ENCODE peak calls at places on chromosome 7, in five cellular contexts. One of them, this sample, is unnamed.
A peak's percentile ranks its signal among the peaks of the same experiment; 100 is the strongest.

GRCh38 chr7:135994466-135995205 is 17.5 kb upstream of the MTPN start:
- DNase-seq in thyroid gland: no peak
- DNase-seq in body of pancreas: no peak
- DNase-seq in K562: peak; percentile 40
- DNase-seq in A549: peak; percentile 9
- DNase-seq in this sample: no peak

GRCh38 chr7:4556868-4557620 is 125.1 kb upstream of the FOXK1 start:
- DNase-seq in thyroid gland: no peak
- DNase-seq in body of pancreas: no peak
- DNase-seq in K562: no peak
- DNase-seq in A549: no peak
- DNase-seq in this sample: no peak

GRCh38 chr7:27677912-27678612 is 15.4 kb upstream of the HIBADH start:
- DNase-seq in thyroid gland: no peak
- DNase-seq in body of pancreas: peak; percentile 22
- DNase-seq in K562: peak; percentile 53
- DNase-seq in A549: peak; percentile 93
- DNase-seq in this sample: peak; percentile 74

GRCh38 chr7:556427-556826 is 36.8 kb upstream of the PDGFA start:
- DNase-seq in thyroid gland: no peak
- DNase-seq in body of pancreas: no peak
- DNase-seq in K562: no peak
- DNase-seq in A549: no peak
- DNase-seq in this sample: no peak

GRCh38 chr7:84412161-84412969 is 217.8 kb upstream of the SEMA3A start:
- DNase-seq in thyroid gland: no peak
- DNase-seq in body of pancreas: no peak
- DNase-seq in K562: no peak
- DNase-seq in A549: peak; percentile 89
- DNase-seq in this sample: peak; percentile 5

GRCh38 chr7:125547505-125547904 is 617.9 kb upstream of the POT1 start:
- DNase-seq in thyroid gland: no peak
- DNase-seq in body of pancreas: no peak
- DNase-seq in K562: no peak
- DNase-seq in A549: no peak
- DNase-seq in this sample: no peak

GRCh38 chr7:517848-518629 is 1.6 kb downstream of the PDGFA start:
- DNase-seq in thyroid gland: peak; percentile 57
- DNase-seq in body of pancreas: peak; percentile 75
- DNase-seq in K562: no peak
- DNase-seq in A549: peak; percentile 70
- DNase-seq in this sample: peak; percentile 84

GRCh38 chr7:27375958-27376357 is 133.4 kb downstream of the EVX1 start:
- DNase-seq in thyroid gland: peak; percentile 5
- DNase-seq in body of pancreas: no peak
- DNase-seq in K562: no peak
- DNase-seq in A549: no peak
- DNase-seq in this sample: no peak

GRCh38 chr7:139747662-139748372 is 30.0 kb downstream of the HIPK2 start:
- DNase-seq in thyroid gland: no peak
- DNase-seq in body of pancreas: no peak
- DNase-seq in K562: no peak
- DNase-seq in A549: no peak
- DNase-seq in this sample: no peak

GRCh38 chr7:151732292-151732691 is 144.6 kb downstream of the PRKAG2 start:
- DNase-seq in thyroid gland: no peak
- DNase-seq in body of pancreas: no peak
- DNase-seq in K562: no peak
- DNase-seq in A549: no peak
- DNase-seq in this sample: no peak

GRCh38 chr7:110724811-110725210 is 366.1 kb upstream of the LRRN3 start:
- DNase-seq in thyroid gland: no peak
- DNase-seq in body of pancreas: no peak
- DNase-seq in K562: no peak
- DNase-seq in A549: no peak
- DNase-seq in this sample: no peak

GRCh38 chr7:91193141-91193540 is 71.1 kb upstream of the FZD1 start:
- DNase-seq in thyroid gland: no peak
- DNase-seq in body of pancreas: no peak
- DNase-seq in K562: no peak
- DNase-seq in A549: no peak
- DNase-seq in this sample: no peak

GRCh38 chr7:128164955-128165670 is 76.0 kb upstream of the LEP start:
- DNase-seq in thyroid gland: no peak
- DNase-seq in body of pancreas: no peak
- DNase-seq in K562: no peak
- DNase-seq in A549: no peak
- DNase-seq in this sample: no peak

GRCh38 chr7:1060315-1061080 is 16.2 kb downstream of the GPR146 start:
- DNase-seq in thyroid gland: peak; percentile 91
- DNase-seq in body of pancreas: peak; percentile 76
- DNase-seq in K562: no peak
- DNase-seq in A549: no peak
- DNase-seq in this sample: no peak

GRCh38 chr7:81062747-81063146 is 143.9 kb upstream of the SEMA3C start:
- DNase-seq in thyroid gland: no peak
- DNase-seq in body of pancreas: peak; percentile 24
- DNase-seq in K562: no peak
- DNase-seq in A549: no peak
- DNase-seq in this sample: no peak

GRCh38 chr7:749121-749520 is 22.0 kb upstream of the PRKAR1B start:
- DNase-seq in thyroid gland: peak; percentile 78
- DNase-seq in body of pancreas: no peak
- DNase-seq in K562: no peak
- DNase-seq in A549: no peak
- DNase-seq in this sample: no peak

GRCh38 chr7:80804581-80804980 is 114.3 kb downstream of the SEMA3C start:
- DNase-seq in thyroid gland: no peak
- DNase-seq in body of pancreas: no peak
- DNase-seq in K562: no peak
- DNase-seq in A549: no peak
- DNase-seq in this sample: no peak

GRCh38 chr7:80905334-80905733 is 13.5 kb downstream of the SEMA3C start:
- DNase-seq in thyroid gland: no peak
- DNase-seq in body of pancreas: no peak
- DNase-seq in K562: no peak
- DNase-seq in A549: no peak
- DNase-seq in this sample: no peak

GRCh38 chr7:25786958-25787730 is 364.9 kb upstream of the NFE2L3 start:
- DNase-seq in thyroid gland: no peak
- DNase-seq in body of pancreas: no peak
- DNase-seq in K562: no peak
- DNase-seq in A549: no peak
- DNase-seq in this sample: no peak

GRCh38 chr7:20197837-20198236 is 19.3 kb downstream of the MACC1 start:
- DNase-seq in thyroid gland: no peak
- DNase-seq in body of pancreas: no peak
- DNase-seq in K562: no peak
- DNase-seq in A549: peak; percentile 7
- DNase-seq in this sample: no peak

GRCh38 chr7:154770361-154770760 is 232.6 kb downstream of the PAXIP1 start:
- DNase-seq in thyroid gland: no peak
- DNase-seq in body of pancreas: no peak
- DNase-seq in K562: no peak
- DNase-seq in A549: no peak
- DNase-seq in this sample: no peak

GRCh38 chr7:154769527-154769926 is 233.4 kb downstream of the PAXIP1 start:
- DNase-seq in thyroid gland: no peak
- DNase-seq in body of pancreas: no peak
- DNase-seq in K562: no peak
- DNase-seq in A549: no peak
- DNase-seq in this sample: no peak

GRCh38 chr7:154767821-154768415 is 235.0 kb downstream of the PAXIP1 start:
- DNase-seq in thyroid gland: no peak
- DNase-seq in body of pancreas: no peak
- DNase-seq in K562: no peak
- DNase-seq in A549: no peak
- DNase-seq in this sample: no peak

GRCh38 chr7:154767194-154767593 is 235.7 kb downstream of the PAXIP1 start:
- DNase-seq in thyroid gland: no peak
- DNase-seq in body of pancreas: no peak
- DNase-seq in K562: no peak
- DNase-seq in A549: no peak
- DNase-seq in this sample: no peak

DNA sequence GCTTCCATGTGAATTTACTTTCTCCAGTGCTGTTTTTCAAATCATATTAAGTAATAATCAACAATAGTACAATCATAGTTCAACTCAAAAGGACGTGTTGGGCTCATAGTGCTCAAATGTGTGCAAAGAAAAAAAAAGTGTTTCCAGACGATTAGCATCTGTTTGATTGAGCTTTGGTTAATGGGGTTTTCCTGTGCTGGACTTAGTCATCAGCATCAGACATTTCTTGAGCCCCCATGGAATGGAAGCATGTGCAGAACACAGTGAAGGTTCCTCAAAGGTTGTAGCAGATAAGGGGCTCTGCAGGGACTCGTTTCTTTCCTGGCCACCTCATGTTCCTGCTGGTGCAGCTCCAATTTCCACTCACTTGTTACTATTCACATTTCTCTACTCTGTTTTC is 233.9 kb downstream of the PAXIP1 start:
- DNase-seq in thyroid gland: no peak
- DNase-seq in body of pancreas: no peak
- DNase-seq in K562: no peak
- DNase-seq in A549: no peak
- DNase-seq in this sample: no peak
- TF ChIP-seq POLR2A in thyroid gland: no peak
- TF ChIP-seq POLR2A in body of pancreas: no peak
- TF ChIP-seq POLR2A in K562: no peak
- TF ChIP-seq POLR2A in A549: no peak
- TF ChIP-seq POLR2A in this sample: no peak

GRCh38 chr7:30285531-30286284 is 1.3 kb downstream of the ZNRF2 start:
- DNase-seq in thyroid gland: peak; percentile 37
- DNase-seq in body of pancreas: peak; percentile 33
- DNase-seq in K562: peak; percentile 24
- DNase-seq in A549: peak; percentile 59
- DNase-seq in this sample: peak; percentile 30
- TF ChIP-seq POLR2A in thyroid gland: no peak
- TF ChIP-seq POLR2A in body of pancreas: no peak
- TF ChIP-seq POLR2A in K562: no peak
- TF ChIP-seq POLR2A in A549: no peak
- TF ChIP-seq POLR2A in this sample: no peak

GRCh38 chr7:100854146-100854895 is 1.8 kb downstream of the SLC12A9 start:
- DNase-seq in thyroid gland: no peak
- DNase-seq in body of pancreas: no peak
- DNase-seq in K562: peak; percentile 20
- DNase-seq in A549: no peak
- DNase-seq in this sample: no peak
- TF ChIP-seq POLR2A in thyroid gland: no peak
- TF ChIP-seq POLR2A in body of pancreas: no peak
- TF ChIP-seq POLR2A in K562: no peak
- TF ChIP-seq POLR2A in A549: no peak
- TF ChIP-seq POLR2A in this sample: no peak

GRCh38 chr7:141322355-141322754 is 228.9 kb upstream of the AGK start:
- DNase-seq in thyroid gland: no peak
- DNase-seq in body of pancreas: no peak
- DNase-seq in K562: no peak
- DNase-seq in A549: no peak
- DNase-seq in this sample: no peak
- TF ChIP-seq POLR2A in thyroid gland: no peak
- TF ChIP-seq POLR2A in body of pancreas: no peak
- TF ChIP-seq POLR2A in K562: no peak
- TF ChIP-seq POLR2A in A549: no peak
- TF ChIP-seq POLR2A in this sample: no peak

GRCh38 chr7:74655785-74656420 is 1.6 kb upstream of the GTF2I start:
- DNase-seq in thyroid gland: no peak
- DNase-seq in body of pancreas: no peak
- DNase-seq in K562: no peak
- DNase-seq in A549: no peak
- DNase-seq in this sample: no peak

GRCh38 chr7:74658171-74659004 is 870 bp downstream of the GTF2I start:
- DNase-seq in thyroid gland: peak; percentile 94
- DNase-seq in body of pancreas: peak; percentile 92
- DNase-seq in K562: peak; percentile 99
- DNase-seq in A549: peak; percentile 93
- DNase-seq in this sample: peak; percentile 93

GRCh38 chr7:74656421-74656910 is 1.1 kb upstream of the GTF2I start:
- DNase-seq in thyroid gland: peak; percentile 73
- DNase-seq in body of pancreas: peak; percentile 58
- DNase-seq in K562: peak; percentile 79
- DNase-seq in A549: peak; percentile 45
- DNase-seq in this sample: peak; percentile 29

GRCh38 chr7:74656911-74657691 is 417 bp upstream of the GTF2I start:
- DNase-seq in thyroid gland: peak; percentile 99
- DNase-seq in body of pancreas: peak; percentile 99
- DNase-seq in K562: peak; percentile 95
- DNase-seq in A549: peak; percentile 98
- DNase-seq in this sample: peak; percentile 97

GRCh38 chr7:74657692-74658170 is at the start of gene GTF2I:
- DNase-seq in thyroid gland: no peak
- DNase-seq in body of pancreas: no peak
- DNase-seq in K562: no peak
- DNase-seq in A549: no peak
- DNase-seq in this sample: peak; percentile 27
- TF ChIP-seq POLR2A in thyroid gland: no peak
- TF ChIP-seq POLR2A in body of pancreas: no peak
- TF ChIP-seq POLR2A in K562: peak; percentile 77
- TF ChIP-seq POLR2A in A549: no peak
- TF ChIP-seq POLR2A in this sample: peak; percentile 45

DNA sequence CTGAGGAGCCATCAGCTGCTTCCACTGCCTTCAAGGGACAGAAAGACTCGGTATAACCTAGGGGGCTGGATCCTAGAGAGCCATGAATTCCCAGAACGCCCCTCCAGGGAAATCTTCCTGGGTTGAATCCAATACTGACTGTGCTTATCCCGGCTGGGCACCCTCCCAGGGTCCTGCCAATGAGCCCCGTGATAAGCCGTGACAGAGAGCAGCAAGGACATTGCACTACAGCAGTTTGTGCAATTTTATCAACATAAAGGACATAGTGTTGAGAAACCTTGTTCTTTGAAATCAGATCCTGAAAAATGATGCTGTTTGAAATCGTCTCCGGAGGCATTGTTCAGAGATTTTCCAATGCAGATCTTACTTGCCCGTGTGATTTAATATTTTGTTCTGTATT is 18.8 kb downstream of the AKR1B1 start:
- DNase-seq in thyroid gland: no peak
- DNase-seq in body of pancreas: no peak
- DNase-seq in K562: no peak
- DNase-seq in A549: no peak
- DNase-seq in this sample: no peak
- TF ChIP-seq POLR2A in thyroid gland: no peak
- TF ChIP-seq POLR2A in body of pancreas: no peak
- TF ChIP-seq POLR2A in K562: no peak
- TF ChIP-seq POLR2A in A549: no peak
- TF ChIP-seq POLR2A in this sample: no peak

DNA sequence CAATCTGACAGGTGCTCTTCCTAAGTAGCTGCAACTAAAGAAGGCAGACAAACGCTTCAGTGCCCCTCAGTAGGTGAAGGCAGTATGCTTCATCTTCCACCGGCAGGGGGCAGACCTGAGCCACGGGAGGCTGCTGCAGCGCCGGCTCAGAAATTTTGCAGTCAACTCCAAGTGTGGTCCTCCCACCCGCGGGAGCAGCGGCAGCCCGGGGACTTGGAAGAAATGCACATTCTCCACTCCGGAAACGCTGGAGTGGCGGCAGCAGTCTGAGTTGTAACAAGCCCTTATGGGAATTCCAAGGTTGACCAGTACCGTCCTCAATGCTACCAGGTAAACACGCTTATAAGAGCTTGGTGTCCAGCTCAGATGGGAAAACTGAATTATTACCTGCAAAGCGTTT is 3.4 kb downstream of the IGFBP3 start:
- DNase-seq in thyroid gland: peak; percentile 86
- DNase-seq in body of pancreas: peak; percentile 79
- DNase-seq in K562: peak; percentile 74
- DNase-seq in A549: peak; percentile 69
- DNase-seq in this sample: peak; percentile 92
- TF ChIP-seq POLR2A in thyroid gland: no peak
- TF ChIP-seq POLR2A in body of pancreas: no peak
- TF ChIP-seq POLR2A in K562: no peak
- TF ChIP-seq POLR2A in A549: no peak
- TF ChIP-seq POLR2A in this sample: no peak